ENCODE peak calls at places on chromosomes 2 and 18, in five cellular contexts. X is heart right ventricle, S is adipocyte, M is GM23338, D is kidney. Z is an unnamed sample.
A peak's percentile ranks its signal among the peaks of the same experiment; 100 is the strongest.

GRCh38 chr2:235543851-235544686 is 50.2 kb downstream of the AGAP1 start:
- DNase-seq in X (no peak), S (no peak), M (no peak), D (peak; percentile 45), Z (no peak)

GRCh38 chr18:60259052-60259681 is 113.4 kb downstream of the MC4R start:
- DNase-seq in X (no peak), S (peak; percentile 18), M (no peak), D (no peak), Z (no peak)

GRCh38 chr2:117718048-117718447 is 96.4 kb upstream of the DDX18 start:
- DNase-seq in X (no peak), S (no peak), M (no peak), D (no peak), Z (no peak)

GRCh38 chr2:216932806-216933579 is 73.1 kb upstream of the TNP1 start:
- DNase-seq in X (no peak), S (no peak), M (no peak), D (no peak), Z (no peak)

GRCh38 chr2:218066946-218067515 is 2.0 kb upstream of the RUFY4 start:
- DNase-seq in X (peak; percentile 38), S (no peak), M (no peak), D (no peak), Z (no peak)

GRCh38 chr2:154195644-154196221 is 324.0 kb downstream of the GALNT13 start:
- DNase-seq in X (no peak), S (no peak), M (peak; percentile 15), D (no peak), Z (no peak)

GRCh38 chr2:158297120-158297519 is 159.4 kb downstream of the CCDC148 start:
- DNase-seq in X (no peak), S (no peak), M (no peak), D (no peak), Z (no peak)

GRCh38 chr2:188629890-188630483 is 338.3 kb downstream of the GULP1 start:
- DNase-seq in X (no peak), S (peak; percentile 90), M (no peak), D (no peak), Z (peak; percentile 57)

GRCh38 chr18:51953521-51953920 is 386.5 kb upstream of the DCC start:
- DNase-seq in X (no peak), S (no peak), M (no peak), D (no peak), Z (no peak)

GRCh38 chr2:29130295-29130694 is 15.1 kb downstream of the CLIP4 start:
- DNase-seq in X (no peak), S (peak; percentile 83), M (peak; percentile 17), D (no peak), Z (peak; percentile 35)

GRCh38 chr2:241257419-241258032 is 57.9 kb downstream of the HDLBP start:
- DNase-seq in X (no peak), S (no peak), M (no peak), D (no peak), Z (peak; percentile 0)

GRCh38 chr2:46041434-46041833 is 255.8 kb upstream of the EPAS1 start:
- DNase-seq in X (no peak), S (peak; percentile 49), M (no peak), D (no peak), Z (no peak)

GRCh38 chr2:51472783-51473182 is 440.9 kb upstream of the NRXN1 start:
- DNase-seq in X (no peak), S (no peak), M (no peak), D (no peak), Z (no peak)

GRCh38 chr2:128520787-128521186 is 202.1 kb upstream of the HS6ST1 start:
- DNase-seq in X (no peak), S (no peak), M (no peak), D (peak; percentile 59), Z (no peak)

GRCh38 chr2:97988722-97989121 is 7.0 kb downstream of the TMEM131 start:
- DNase-seq in X (no peak), S (no peak), M (no peak), D (no peak), Z (no peak)

GRCh38 chr2:237223208-237223861 is 137.6 kb downstream of the COPS8 start:
- DNase-seq in X (peak; percentile 67), S (peak; percentile 93), M (no peak), D (no peak), Z (no peak)

GRCh38 chr2:189641565-189641964 is 19.7 kb upstream of the ASNSD1 start:
- DNase-seq in X (no peak), S (no peak), M (no peak), D (no peak), Z (no peak)

GRCh38 chr2:9378433-9379371 is 44.6 kb downstream of the ITGB1BP1 start:
- DNase-seq in X (peak; percentile 81), S (peak; percentile 92), M (no peak), D (peak; percentile 91), Z (no peak)

DNA sequence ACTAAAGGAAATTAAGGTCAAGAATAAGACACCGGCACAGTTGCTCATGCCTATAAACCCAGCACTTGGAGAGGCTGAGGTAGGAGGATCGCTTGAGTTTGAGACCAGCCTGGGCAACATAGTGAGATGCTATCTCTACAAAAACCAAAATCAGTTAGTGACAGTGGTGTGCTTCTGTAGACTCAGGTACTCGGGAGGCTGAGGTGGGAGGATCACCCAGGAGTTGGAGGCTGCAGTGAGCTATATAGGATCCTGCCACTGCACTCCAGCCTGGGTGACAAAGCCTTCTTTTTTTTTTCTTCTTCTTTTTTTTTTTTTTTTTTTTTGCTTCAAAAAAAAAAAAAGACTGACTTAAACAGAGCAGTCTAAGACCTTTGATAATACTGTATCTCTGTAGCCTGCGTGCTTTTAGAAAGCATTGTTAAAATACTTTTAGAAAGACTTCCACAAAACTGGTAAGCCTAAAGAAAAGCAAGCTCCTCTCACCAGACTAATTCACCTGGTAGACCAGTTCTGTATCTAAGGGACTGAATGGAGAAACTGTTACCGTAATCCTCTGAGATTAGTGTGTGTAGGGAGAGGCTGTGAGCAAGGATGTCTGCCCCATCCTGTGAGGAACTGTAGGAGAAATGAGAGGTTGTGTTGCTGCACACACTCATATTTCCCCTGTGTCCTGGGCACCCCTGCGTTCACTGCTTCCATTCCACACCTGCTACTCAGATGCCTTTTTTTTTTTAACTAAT is 10.8 kb downstream of the RAB12 start:
- DNase-seq in X (no peak), S (no peak), M (no peak), D (no peak), Z (no peak)
- H3K4me3 ChIP-seq in X (no peak overlapping the region), S (no peak overlapping the region), M (peak overlapping the region; percentile 41), D (no peak overlapping the region), Z (no peak overlapping the region)

GRCh38 chr2:239112127-239112774 is 264.4 kb downstream of the TWIST2 start:
- DNase-seq in X (peak; percentile 9), S (no peak), M (no peak), D (no peak), Z (no peak)

GRCh38 chr2:239113164-239113563 is 265.3 kb downstream of the TWIST2 start:
- DNase-seq in X (peak; percentile 8), S (no peak), M (no peak), D (no peak), Z (no peak)

GRCh38 chr2:239114616-239115265 is 266.9 kb downstream of the TWIST2 start:
- DNase-seq in X (peak; percentile 8), S (no peak), M (peak; percentile 37), D (no peak), Z (no peak)

GRCh38 chr2:239114119-239114581 is 266.3 kb downstream of the TWIST2 start:
- DNase-seq in X (peak; percentile 20), S (peak; percentile 10), M (no peak), D (no peak), Z (no peak)

DNA sequence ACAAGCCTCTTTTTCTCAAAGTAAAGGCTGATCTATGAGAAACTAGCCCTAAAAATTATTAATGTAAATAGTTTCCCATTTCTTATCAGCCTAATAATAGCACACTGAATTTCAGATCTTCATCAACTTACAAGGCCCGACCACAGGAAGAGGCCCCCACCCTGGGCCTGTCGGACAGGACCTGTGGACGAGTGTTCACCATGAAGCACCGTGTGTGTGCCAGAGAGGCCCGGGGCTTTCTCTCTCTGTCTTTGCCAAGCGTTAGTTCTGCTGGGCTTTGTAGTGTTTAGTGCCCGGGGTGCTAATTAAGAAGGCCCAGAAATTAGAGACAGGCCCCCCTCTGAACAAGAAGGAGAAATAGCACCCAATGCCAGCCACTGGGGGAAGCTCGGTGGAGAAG is 265.7 kb downstream of the TWIST2 start:
- DNase-seq in X (peak; percentile 4), S (no peak), M (no peak), D (no peak), Z (no peak)
- H3K4me1 ChIP-seq in X (peaks cover 26% of the 10 kb centered on the region), S (peaks cover 17% of the 10 kb centered on the region), M (no peaks in the 10 kb centered on the region), D (peaks cover 11% of the 10 kb centered on the region), Z (no peaks in the 10 kb centered on the region)

DNA sequence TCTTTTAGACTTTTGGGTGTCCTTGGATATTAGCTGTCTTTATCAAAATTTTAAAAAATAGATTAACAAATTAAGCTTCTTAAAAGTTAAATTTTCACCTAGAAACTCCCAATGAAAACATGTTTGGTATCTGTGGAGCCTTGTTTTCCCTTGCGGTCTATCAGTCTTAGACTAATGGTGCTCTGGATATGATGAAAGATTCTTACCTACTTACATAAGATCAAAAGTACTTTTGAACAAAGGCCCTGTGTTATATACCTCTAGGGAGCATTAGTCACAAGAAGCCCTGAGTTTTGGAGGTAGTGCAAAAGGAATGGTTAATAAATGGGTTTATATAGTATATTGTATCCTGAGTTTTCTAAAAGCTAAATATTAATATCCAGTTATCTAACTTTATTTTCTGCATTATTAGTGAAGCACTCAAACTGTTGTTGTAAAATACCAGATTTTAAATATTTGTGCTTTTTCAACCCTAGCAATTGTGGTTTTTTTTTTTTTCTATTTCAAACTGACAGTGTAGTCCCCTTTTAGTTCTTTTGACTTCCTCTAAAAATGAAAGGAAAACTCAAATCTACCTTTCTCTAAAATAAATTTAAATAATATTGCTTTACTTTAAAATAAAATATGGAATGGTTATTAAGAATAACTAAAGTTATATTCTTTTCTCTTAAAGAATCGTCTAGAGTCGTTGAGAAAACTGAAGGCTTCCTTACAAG is 18.1 kb downstream of the NDC80 start:
- DNase-seq in X (no peak), S (peak; percentile 6), M (no peak), D (no peak), Z (no peak)
- H3K36me3 ChIP-seq in X (no peaks in the 10 kb centered on the region), S (no peaks in the 10 kb centered on the region), M (peaks cover 60% of the 10 kb centered on the region), D (no peaks in the 10 kb centered on the region), Z (peaks cover 100% of the 10 kb centered on the region)

DNA sequence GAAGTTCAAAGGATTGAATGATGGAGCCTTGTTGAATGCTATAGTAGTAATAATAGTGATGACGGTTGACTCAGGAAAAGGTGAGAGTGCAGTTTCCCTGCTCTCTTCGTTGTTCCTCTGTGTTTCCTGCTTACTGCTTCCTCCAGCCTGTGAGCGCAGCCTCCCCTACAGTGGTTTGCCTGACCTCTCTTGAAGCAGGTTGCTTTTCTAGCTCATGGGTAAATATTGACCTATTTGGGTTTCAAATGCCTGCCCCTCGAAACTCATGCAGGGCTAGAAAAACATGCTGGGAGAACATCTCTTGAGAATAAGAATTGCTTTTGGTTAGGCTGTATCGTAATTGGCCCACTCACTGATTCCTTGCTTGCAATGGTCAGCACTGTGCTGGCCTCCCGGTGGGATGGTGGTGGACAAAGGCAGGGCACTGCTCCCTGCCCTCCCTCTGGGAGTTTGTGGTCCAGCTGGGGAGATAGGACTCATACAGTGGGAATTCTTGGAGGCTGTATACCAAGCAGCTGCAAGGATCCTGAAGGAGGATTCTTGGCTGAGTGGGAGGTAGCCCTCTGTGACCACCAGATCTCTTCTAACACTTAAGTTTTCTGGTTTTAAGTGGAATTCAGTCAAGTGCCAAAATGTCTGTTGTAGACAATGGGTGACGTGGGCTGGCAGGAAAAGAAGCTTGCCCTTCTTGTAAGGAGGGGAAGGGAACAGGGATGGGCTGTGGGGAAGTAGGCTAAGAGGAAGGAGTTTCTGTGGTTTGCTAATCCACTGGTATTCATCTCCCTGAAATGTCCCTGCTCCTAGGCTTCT is 5.4 kb upstream of the RNF181 start:
- DNase-seq in X (peak; percentile 24), S (peak; percentile 77), M (no peak), D (no peak), Z (no peak)
- H3K4me3 ChIP-seq in X (peak overlapping the region; percentile 14), S (peak overlapping the region; percentile 15), M (no peak overlapping the region), D (no peak overlapping the region), Z (no peak overlapping the region)

GRCh38 chr2:47068966-47069627 is 86.0 kb downstream of the STPG4 start:
- DNase-seq in X (no peak), S (no peak), M (no peak), D (peak; percentile 66), Z (no peak)
- H3K4me1 ChIP-seq in X (peaks cover 78% of the 10 kb centered on the region), S (peaks cover 68% of the 10 kb centered on the region), M (peaks cover 26% of the 10 kb centered on the region), D (peaks cover 41% of the 10 kb centered on the region), Z (peaks cover 20% of the 10 kb centered on the region)

Z was measured in HAP-1.